ENCODE peak calls at places on chromosomes 4 and X, in eight cellular contexts. L, S, P, N, J, E, Z and U are unnamed samples.

GRCh38 chr4:93835929-93836328 is 7.4 kb downstream of the ATOH1 start:
- DNase-seq in L (no peak), S (no peak), P (no peak), N (no peak), J (no peak), E (no peak), Z (no peak), U (no peak)

GRCh38 chrX:43878902-43879526 is 3.2 kb downstream of the MAOB start:
- DNase-seq in L (no peak), S (no peak), P (no peak), N (no peak), J (no peak), E (no peak), Z (peak; percentile 4), U (no peak)

GRCh38 chrX:72080150-72080549 is 51.6 kb downstream of the RTL5 start:
- DNase-seq in L (no peak), S (no peak), P (no peak), N (no peak), J (no peak), E (no peak), Z (no peak), U (no peak)

GRCh38 chr4:41506071-41506470 is 31.9 kb upstream of the LIMCH1 start:
- DNase-seq in L (no peak), S (no peak), P (no peak), N (peak; percentile 8), J (no peak), E (peak; percentile 54), Z (peak; percentile 30), U (peak; percentile 9)

GRCh38 chr4:36165256-36166005 is 78.9 kb downstream of the ARAP2 start:
- DNase-seq in L (no peak), S (no peak), P (no peak), N (no peak), J (no peak), E (no peak), Z (no peak), U (no peak)

GRCh38 chrX:10017866-10018265 is 50.7 kb downstream of the CLDN34 start:
- DNase-seq in L (no peak), S (no peak), P (no peak), N (peak; percentile 92), J (no peak), E (peak; percentile 31), Z (peak; percentile 64), U (peak; percentile 64)

GRCh38 chrX:53481093-53481492 is 46.9 kb upstream of the HSD17B10 start:
- DNase-seq in L (no peak), S (peak; percentile 8), P (no peak), N (peak; percentile 48), J (no peak), E (peak; percentile 31), Z (no peak), U (peak; percentile 24)

GRCh38 chrX:2330487-2330886 is 170.3 kb downstream of the DHRSX start:
- DNase-seq in L (no peak), S (no peak), P (no peak), N (no peak), J (no peak), E (no peak), Z (no peak), U (no peak)

GRCh38 chrX:18534949-18535348 is 109.5 kb downstream of the CDKL5 start:
- DNase-seq in L (no peak), S (no peak), P (no peak), N (no peak), J (no peak), E (no peak), Z (no peak), U (no peak)

GRCh38 chr4:79064806-79065205 is 125.6 kb upstream of the PAQR3 start:
- DNase-seq in L (no peak), S (no peak), P (no peak), N (no peak), J (no peak), E (no peak), Z (no peak), U (no peak)

GRCh38 chrX:82816572-82816971 is 691.5 kb upstream of the POU3F4 start:
- DNase-seq in L (no peak), S (no peak), P (no peak), N (peak; percentile 79), J (no peak), E (no peak), Z (no peak), U (peak; percentile 12)

GRCh38 chr4:62970846-62971245 is 1438.4 kb downstream of the TECRL start:
- DNase-seq in L (no peak), S (no peak), P (no peak), N (peak; percentile 79), J (no peak), E (no peak), Z (no peak), U (no peak)

GRCh38 chrX:46597774-46598173 is 24.2 kb downstream of the CHST7 start:
- DNase-seq in L (no peak), S (no peak), P (no peak), N (no peak), J (no peak), E (no peak), Z (no peak), U (no peak)

GRCh38 chr4:56049428-56050212 is 100.9 kb downstream of the CEP135 start:
- DNase-seq in L (no peak), S (peak; percentile 61), P (peak; percentile 24), N (peak; percentile 36), J (no peak), E (peak; percentile 23), Z (peak; percentile 21), U (peak; percentile 59)

GRCh38 chr4:122652379-122652778 is 31.5 kb upstream of the IL21 start:
- DNase-seq in L (no peak), S (peak; percentile 38), P (no peak), N (peak; percentile 66), J (no peak), E (peak; percentile 41), Z (peak; percentile 88), U (peak; percentile 25)

GRCh38 chr4:183342541-183343533 is 20.6 kb upstream of the CLDN24 start:
- DNase-seq in L (no peak), S (no peak), P (no peak), N (no peak), J (no peak), E (no peak), Z (no peak), U (no peak)